ENCODE peak calls at places on chromosomes 12 and 14, in four cellular contexts. H is GM06990, U is heart right ventricle, B is renal cortical epithelial cell. F is an unnamed sample.

GRCh38 chr12:30989754-30990153 is 63.2 kb downstream of the TSPAN11 start:
- DNase-seq in H (peak), U (peak), B (no peak), F (no peak)

GRCh38 chr14:74601982-74602381 is 10.1 kb downstream of the LTBP2 start:
- DNase-seq in H (no peak), U (no peak), B (no peak), F (no peak)

GRCh38 chr14:64137657-64138290 is 156.4 kb downstream of the ESR2 start:
- DNase-seq in H (no peak), U (no peak), B (no peak), F (peak)

GRCh38 chr12:124428792-124429281 is 133.9 kb downstream of the RFLNA start:
- DNase-seq in H (no peak), U (no peak), B (no peak), F (no peak)

GRCh38 chr12:40315375-40315774 is 90.6 kb downstream of the LRRK2 start:
- DNase-seq in H (no peak), U (no peak), B (no peak), F (no peak)

GRCh38 chr14:33848706-33849454 is 102.0 kb downstream of the EGLN3 start:
- DNase-seq in H (no peak), U (peak), B (peak), F (peak)

GRCh38 chr12:107912421-107913004 is 138.0 kb downstream of the ASCL4 start:
- DNase-seq in H (peak), U (no peak), B (peak), F (peak)

GRCh38 chr12:8038659-8039114 is 6.2 kb downstream of the FOXJ2 start:
- DNase-seq in H (no peak), U (peak), B (peak), F (no peak)

GRCh38 chr12:57604454-57605307 is at the start of gene DTX3:
- DNase-seq in H (peak), U (peak), B (no peak), F (peak)

GRCh38 chr14:73242274-73242960 is 5.1 kb downstream of the PAPLN start:
- DNase-seq in H (no peak), U (no peak), B (peak), F (no peak)

GRCh38 chr12:106205208-106206069 is 42.4 kb downstream of the CKAP4 start:
- DNase-seq in H (no peak), U (peak), B (no peak), F (peak)

GRCh38 chr12:52617403-52617785 is 965 bp downstream of the KRT73 start:
- DNase-seq in H (no peak), U (no peak), B (no peak), F (no peak)

GRCh38 chr12:51531284-51531981 is 59.6 kb upstream of the SCN8A start:
- DNase-seq in H (no peak), U (no peak), B (no peak), F (no peak)

GRCh38 chr14:58836303-58836702 is 198.5 kb downstream of the DACT1 start:
- DNase-seq in H (no peak), U (no peak), B (no peak), F (no peak)

GRCh38 chr12:118098911-118099671 is 4.7 kb downstream of the VSIG10 start:
- DNase-seq in H (no peak), U (no peak), B (no peak), F (no peak)

GRCh38 chr14:103518416-103519042 is 4.1 kb downstream of the CKB start:
- DNase-seq in H (no peak), U (peak), B (peak), F (peak)

GRCh38 chr12:69392146-69392928 is 32.8 kb downstream of the YEATS4 start:
- DNase-seq in H (peak), U (no peak), B (no peak), F (no peak)

GRCh38 chr14:22339277-22339676 is 249.7 kb downstream of the DAD1 start:
- DNase-seq in H (no peak), U (peak), B (no peak), F (peak)

GRCh38 chr12:45273717-45274271 is 57.9 kb downstream of the ANO6 start:
- DNase-seq in H (no peak), U (peak), B (peak), F (no peak)

GRCh38 chr14:101852785-101853184 is 91.3 kb downstream of the PPP2R5C start:
- DNase-seq in H (no peak), U (no peak), B (no peak), F (no peak)

GRCh38 chr12:7512528-7512927 is 9.0 kb upstream of the CD163 start:
- DNase-seq in H (no peak), U (no peak), B (peak), F (no peak)

GRCh38 chr12:131455581-131456110 is 255.2 kb upstream of the SFSWAP start:
- DNase-seq in H (no peak), U (no peak), B (no peak), F (no peak)

GRCh38 chr12:2613674-2614073 is 181.1 kb upstream of the FKBP4 start:
- DNase-seq in H (no peak), U (no peak), B (peak), F (no peak)

GRCh38 chr12:123845881-123846280 is 83.8 kb downstream of the DNAH10 start:
- DNase-seq in H (no peak), U (no peak), B (no peak), F (no peak)

GRCh38 chr12:34107016-34107415 is 84.7 kb downstream of the ALG10 start:
- DNase-seq in H (no peak), U (no peak), B (no peak), F (no peak)

GRCh38 chr14:33679461-33680225 is 271.2 kb downstream of the EGLN3 start:
- DNase-seq in H (no peak), U (no peak), B (peak), F (peak)

GRCh38 chr12:94148841-94149780 is 734 bp downstream of the PLXNC1 start:
- DNase-seq in H (peak), U (peak), B (no peak), F (no peak)

GRCh38 chr12:93167331-93167730 is 210.4 kb upstream of the NUDT4 start:
- DNase-seq in H (no peak), U (no peak), B (no peak), F (no peak)

GRCh38 chr12:3604750-3605638 is 114.0 kb downstream of the PRMT8 start:
- DNase-seq in H (no peak), U (peak), B (peak), F (peak)

GRCh38 chr12:47731723-47732122 is 6.4 kb upstream of the ENDOU start:
- DNase-seq in H (no peak), U (no peak), B (no peak), F (no peak)

GRCh38 chr12:107320031-107320928 is 226.9 kb upstream of the CRY1 start:
- DNase-seq in H (peak), U (peak), B (peak), F (no peak)

GRCh38 chr14:58732387-58732786 is 94.6 kb downstream of the DACT1 start:
- DNase-seq in H (no peak), U (no peak), B (no peak), F (no peak)

GRCh38 chr12:115897718-115898117 is 379.8 kb downstream of the MED13L start:
- DNase-seq in H (no peak), U (no peak), B (no peak), F (no peak)

GRCh38 chr14:72692678-72693077 is 201.2 kb downstream of the DPF3 start:
- DNase-seq in H (no peak), U (no peak), B (peak), F (no peak)

GRCh38 chr14:64614214-64614613 is 64.5 kb downstream of the PPP1R36 start:
- DNase-seq in H (no peak), U (no peak), B (no peak), F (no peak)

GRCh38 chr12:115583591-115583990 is 693.9 kb downstream of the MED13L start:
- DNase-seq in H (no peak), U (peak), B (no peak), F (no peak)

GRCh38 chr14:68628605-68629310 is 164.1 kb downstream of the ZFP36L1 start:
- DNase-seq in H (peak), U (no peak), B (no peak), F (no peak)

GRCh38 chr12:11765817-11766794 is 116.6 kb downstream of the ETV6 start:
- DNase-seq in H (peak), U (peak), B (peak), F (peak)